ENCODE peak calls at places on chromosomes 16 and 17, in ten cellular contexts. U is CD4-positive, alpha-beta T cell; K is left ventricle myocardium inferior; C is RWPE2; B is H9; V is body of pancreas; X is OCI-LY7; W is right lobe of liver; O is cardiac muscle cell; L is Peyer's patch. T is an unnamed sample. For H3K9me3, the result is how much of the 10 kb centered on the place peaks cover.

GRCh38 chr17:45440161-45440859 is 7.6 kb upstream of the ARHGAP27 start:
- DNase-seq in U (no peak), K (no peak), C (no peak), B (peak), V (no peak), X (peak), W (no peak), O (no peak), L (no peak), T (no peak)

GRCh38 chr16:66292241-66292935 is 74.1 kb upstream of the CDH5 start:
- DNase-seq in U (no peak), K (no peak), C (peak), B (peak), V (no peak), X (no peak), W (no peak), O (no peak), L (no peak), T (no peak)

GRCh38 chr17:2396192-2396567 is 4.7 kb downstream of the MNT start:
- DNase-seq in U (no peak), K (no peak), C (no peak), B (no peak), V (no peak), X (no peak), W (no peak), O (no peak), L (no peak), T (no peak)

GRCh38 chr17:57099165-57099564 is 14.1 kb downstream of the AKAP1 start:
- DNase-seq in U (no peak), K (no peak), C (no peak), B (no peak), V (no peak), X (peak), W (no peak), O (peak), L (no peak), T (no peak)

GRCh38 chr16:86946396-86946795 is 368.0 kb downstream of the FOXL1 start:
- DNase-seq in U (no peak), K (no peak), C (peak), B (no peak), V (no peak), X (no peak), W (no peak), O (no peak), L (no peak), T (no peak)

GRCh38 chr17:78432929-78433727 is 54.7 kb downstream of the PGS1 start:
- DNase-seq in U (no peak), K (no peak), C (no peak), B (no peak), V (no peak), X (no peak), W (no peak), O (no peak), L (no peak), T (no peak)

GRCh38 chr17:4555863-4556646 is 871 bp upstream of the MYBBP1A start:
- DNase-seq in U (no peak), K (no peak), C (peak), B (no peak), V (no peak), X (no peak), W (no peak), O (no peak), L (no peak), T (no peak)

GRCh38 chr17:29046440-29046839 is 3.5 kb downstream of the PIPOX start:
- DNase-seq in U (no peak), K (no peak), C (no peak), B (no peak), V (no peak), X (no peak), W (peak), O (no peak), L (no peak), T (no peak)

GRCh38 chr16:84500531-84500930 is 3.9 kb downstream of the MEAK7 start:
- DNase-seq in U (no peak), K (no peak), C (peak), B (no peak), V (no peak), X (no peak), W (peak), O (no peak), L (no peak), T (no peak)

GRCh38 chr17:49603720-49604119 is 28.0 kb downstream of the NXPH3 start:
- DNase-seq in U (no peak), K (no peak), C (no peak), B (no peak), V (no peak), X (no peak), W (no peak), O (no peak), L (no peak), T (no peak)

DNA sequence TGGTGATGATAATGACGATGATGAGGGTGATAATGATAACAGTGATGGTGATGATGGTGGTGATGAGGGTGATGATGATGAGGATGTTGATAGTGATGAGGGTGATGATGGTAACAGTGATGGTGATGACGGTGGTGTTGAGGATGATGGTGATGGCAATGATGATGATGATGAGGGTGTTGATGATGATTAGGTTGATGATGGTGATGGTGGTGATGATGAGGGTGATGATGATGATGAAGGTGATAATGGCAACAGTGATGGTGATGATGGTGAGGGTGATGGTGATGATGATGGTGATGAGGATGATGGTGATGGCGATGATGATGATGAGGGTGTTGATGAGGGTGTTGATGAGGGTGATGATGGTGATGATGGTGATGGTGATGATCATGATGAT is 93.8 kb upstream of the ZNF469 start:
- DNase-seq in U (no peak), K (no peak), C (no peak), B (no peak), V (no peak), X (no peak), W (no peak), O (no peak), L (no peak), T (no peak)
- H3K9me3 ChIP-seq in U (under half), K (under half), C (under half), B (under half), V (under half), X (under half), W (under half), O (under half), L (under half), T (under half)

DNA sequence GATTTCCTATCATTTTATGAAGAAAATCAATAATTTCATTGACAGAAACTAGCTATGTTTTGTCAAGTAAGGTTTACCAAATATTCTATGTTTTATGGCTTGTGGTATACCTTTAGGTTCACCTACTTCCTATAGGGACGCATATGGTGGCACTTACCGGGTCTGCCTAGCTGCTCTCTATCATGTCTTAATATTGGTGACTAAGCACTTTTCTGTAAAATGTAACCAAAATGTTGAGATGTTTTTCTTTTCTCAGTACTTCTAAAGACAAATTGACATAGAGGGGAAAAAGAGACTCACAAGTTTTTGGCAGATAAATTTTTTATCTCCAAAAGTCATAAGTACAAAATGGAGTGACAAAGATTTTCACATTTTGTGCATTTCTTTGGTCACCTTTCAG is 22.6 kb upstream of the MYH4 start:
- DNase-seq in U (no peak), K (no peak), C (no peak), B (no peak), V (no peak), X (no peak), W (no peak), O (no peak), L (no peak), T (no peak)
- H3K9me3 ChIP-seq in U (under half), K (under half), C (under half), B (under half), V (under half), X (under half), W (under half), O (under half), L (under half), T (under half)

GRCh38 chr16:35154627-35155026 is 1695.2 kb downstream of the TP53TG3F start:
- DNase-seq in U (no peak), K (no peak), C (no peak), B (no peak), V (no peak), X (no peak), W (no peak), O (no peak), L (no peak), T (no peak)
- H3K9me3 ChIP-seq in U (under half), K (under half), C (under half), B (half or more), V (under half), X (under half), W (under half), O (under half), L (under half), T (under half)

DNA sequence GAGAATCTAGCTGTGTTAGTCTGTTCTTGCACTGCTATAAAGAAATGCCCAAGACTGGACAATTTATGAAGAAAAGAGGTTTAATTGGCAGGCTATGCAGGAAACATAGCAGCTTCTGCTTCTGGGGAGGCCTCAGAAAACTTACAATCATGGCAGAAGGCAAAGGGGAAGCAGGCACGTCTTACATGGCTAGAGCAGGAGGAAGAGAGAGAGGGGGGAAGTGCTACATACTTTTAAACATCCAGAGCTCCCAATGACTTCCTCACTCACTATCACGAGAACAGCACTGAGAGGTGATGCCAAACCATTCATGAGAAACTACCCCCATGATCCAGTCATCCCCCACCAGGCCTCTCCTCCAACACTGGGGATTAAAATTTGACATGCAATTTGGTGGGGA is 13.3 kb downstream of the WFIKKN2 start:
- DNase-seq in U (no peak), K (no peak), C (no peak), B (peak), V (no peak), X (no peak), W (no peak), O (no peak), L (no peak), T (no peak)
- H3K9me3 ChIP-seq in U (under half), K (under half), C (under half), B (under half), V (under half), X (under half), W (under half), O (under half), L (under half), T (under half)